ENCODE peak calls at places on chromosomes 11 and 22, in nine cellular contexts. P is GM23338, G is left colon, M is head of caudate nucleus, K is dorsolateral prefrontal cortex, E is GM13977, C is erythroblast, Y is HCEC 1CT, N is NCI-H774. Z is an unnamed sample.

GRCh38 chr11:123671534-123671933 is 17.1 kb upstream of the SCN3B start:
- DNase-seq in P (peak), G (no peak), M (peak), K (peak), E (no peak), C (no peak), Y (no peak), N (no peak), Z (no peak)

GRCh38 chr11:74551754-74552145 is 40.6 kb upstream of the POLD3 start:
- DNase-seq in P (no peak), G (no peak), M (no peak), K (no peak), E (no peak), C (no peak), Y (no peak), N (no peak), Z (no peak)

GRCh38 chr11:32113637-32114203 is 22.8 kb downstream of the RCN1 start:
- DNase-seq in P (peak), G (no peak), M (no peak), K (no peak), E (no peak), C (no peak), Y (no peak), N (no peak), Z (no peak)

GRCh38 chr11:34619062-34619516 is 1.8 kb upstream of the EHF start:
- DNase-seq in P (no peak), G (no peak), M (no peak), K (no peak), E (no peak), C (peak), Y (no peak), N (no peak), Z (no peak)

GRCh38 chr11:15905334-15905733 is 451.0 kb downstream of the SOX6 start:
- DNase-seq in P (no peak), G (no peak), M (no peak), K (no peak), E (no peak), C (no peak), Y (no peak), N (no peak), Z (no peak)

GRCh38 chr22:31609716-31610115 is 52.3 kb downstream of the PISD start:
- DNase-seq in P (no peak), G (no peak), M (no peak), K (no peak), E (no peak), C (no peak), Y (no peak), N (no peak), Z (no peak)

GRCh38 chr11:134524201-134524600 is 112.2 kb upstream of the B3GAT1 start:
- DNase-seq in P (no peak), G (no peak), M (no peak), K (peak), E (no peak), C (no peak), Y (no peak), N (no peak), Z (peak)

GRCh38 chr11:128061321-128061871 is 526.0 kb downstream of the ETS1 start:
- DNase-seq in P (peak), G (no peak), M (no peak), K (no peak), E (no peak), C (no peak), Y (no peak), N (no peak), Z (no peak)

Z was measured in left lung.